ENCODE peak calls at places on chromosomes 11 and 22, in six cellular contexts. One of them, this sample, is unnamed.

GRCh38 chr22:49352361-49353169 is 475.1 kb downstream of the BRD1 start:
- DNase-seq in smooth muscle cell of the brain vasculature: no peak
- DNase-seq in stimulated activated CD4-positive, alpha-beta T cell treated with anti-CD3 and anti-CD28 coated beads, Interleukin-4, amount 100 ng/mL, for 24 hours: no peak
- DNase-seq in WTC11: peak; percentile 6
- DNase-seq in IMR-90: no peak
- DNase-seq in BE2C: no peak
- DNase-seq in this sample: no peak

GRCh38 chr11:61010466-61011238 is 39.2 kb downstream of the CD6 start:
- DNase-seq in IMR-90: no peak
- DNase-seq in stimulated activated CD4-positive, alpha-beta T cell treated with anti-CD3 and anti-CD28 coated beads, Interleukin-4, amount 100 ng/mL, for 24 hours: no peak
- DNase-seq in smooth muscle cell of the brain vasculature: no peak
- DNase-seq in WTC11: no peak
- DNase-seq in BE2C: no peak
- DNase-seq in this sample: no peak

GRCh38 chr11:17603056-17603825 is 56.2 kb downstream of the OTOG start:
- DNase-seq in IMR-90: no peak
- DNase-seq in BE2C: no peak
- DNase-seq in smooth muscle cell of the brain vasculature: no peak
- DNase-seq in WTC11: no peak
- DNase-seq in stimulated activated CD4-positive, alpha-beta T cell treated with anti-CD3 and anti-CD28 coated beads, Interleukin-4, amount 100 ng/mL, for 24 hours: no peak
- DNase-seq in this sample: no peak

GRCh38 chr11:107567739-107568335 is 2.3 kb upstream of the ALKBH8 start:
- DNase-seq in IMR-90: no peak
- DNase-seq in stimulated activated CD4-positive, alpha-beta T cell treated with anti-CD3 and anti-CD28 coated beads, Interleukin-4, amount 100 ng/mL, for 24 hours: no peak
- DNase-seq in WTC11: no peak
- DNase-seq in smooth muscle cell of the brain vasculature: no peak
- DNase-seq in BE2C: peak; percentile 46
- DNase-seq in this sample: no peak

GRCh38 chr11:3135491-3136440 is 29.3 kb downstream of the OSBPL5 start:
- DNase-seq in smooth muscle cell of the brain vasculature: no peak
- DNase-seq in BE2C: peak; percentile 6
- DNase-seq in stimulated activated CD4-positive, alpha-beta T cell treated with anti-CD3 and anti-CD28 coated beads, Interleukin-4, amount 100 ng/mL, for 24 hours: no peak
- DNase-seq in IMR-90: no peak
- DNase-seq in WTC11: peak; percentile 46
- DNase-seq in this sample: no peak

GRCh38 chr11:93017821-93018690 is 48.6 kb downstream of the MTNR1B start:
- DNase-seq in smooth muscle cell of the brain vasculature: no peak
- DNase-seq in WTC11: no peak
- DNase-seq in IMR-90: no peak
- DNase-seq in BE2C: peak; percentile 46
- DNase-seq in stimulated activated CD4-positive, alpha-beta T cell treated with anti-CD3 and anti-CD28 coated beads, Interleukin-4, amount 100 ng/mL, for 24 hours: no peak
- DNase-seq in this sample: no peak

GRCh38 chr11:124315052-124315451 is 1.3 kb upstream of the OR8D1 start:
- DNase-seq in stimulated activated CD4-positive, alpha-beta T cell treated with anti-CD3 and anti-CD28 coated beads, Interleukin-4, amount 100 ng/mL, for 24 hours: no peak
- DNase-seq in WTC11: no peak
- DNase-seq in smooth muscle cell of the brain vasculature: no peak
- DNase-seq in BE2C: no peak
- DNase-seq in IMR-90: peak; percentile 80
- DNase-seq in this sample: no peak

GRCh38 chr22:46672731-46673130 is 52.5 kb downstream of the GRAMD4 start:
- DNase-seq in stimulated activated CD4-positive, alpha-beta T cell treated with anti-CD3 and anti-CD28 coated beads, Interleukin-4, amount 100 ng/mL, for 24 hours: no peak
- DNase-seq in smooth muscle cell of the brain vasculature: no peak
- DNase-seq in IMR-90: no peak
- DNase-seq in WTC11: no peak
- DNase-seq in BE2C: no peak
- DNase-seq in this sample: no peak

GRCh38 chr22:42289671-42290269 is 19.3 kb upstream of the TCF20 start:
- DNase-seq in smooth muscle cell of the brain vasculature: no peak
- DNase-seq in BE2C: peak; percentile 66
- DNase-seq in IMR-90: no peak
- DNase-seq in stimulated activated CD4-positive, alpha-beta T cell treated with anti-CD3 and anti-CD28 coated beads, Interleukin-4, amount 100 ng/mL, for 24 hours: no peak
- DNase-seq in WTC11: no peak
- DNase-seq in this sample: no peak

GRCh38 chr11:62217191-62217748 is 8.8 kb downstream of the SCGB2A1 start:
- DNase-seq in BE2C: no peak
- DNase-seq in stimulated activated CD4-positive, alpha-beta T cell treated with anti-CD3 and anti-CD28 coated beads, Interleukin-4, amount 100 ng/mL, for 24 hours: no peak
- DNase-seq in WTC11: no peak
- DNase-seq in smooth muscle cell of the brain vasculature: no peak
- DNase-seq in IMR-90: no peak
- DNase-seq in this sample: peak; percentile 19

GRCh38 chr22:44622147-44622427 is 79.9 kb upstream of the PRR5 start:
- DNase-seq in IMR-90: no peak
- DNase-seq in WTC11: no peak
- DNase-seq in stimulated activated CD4-positive, alpha-beta T cell treated with anti-CD3 and anti-CD28 coated beads, Interleukin-4, amount 100 ng/mL, for 24 hours: no peak
- DNase-seq in smooth muscle cell of the brain vasculature: no peak
- DNase-seq in BE2C: peak; percentile 58
- DNase-seq in this sample: peak; percentile 51